ENCODE peak calls at places on chromosomes 2 and 18, in seven cellular contexts. T is foreskin keratinocyte, Q is fibroblast of the conjunctiva, O is GM12865, N is NCI-H1105, C is AG08395, K is fibroblast of gingiva. I is an unnamed sample.

GRCh38 chr18:62536005-62536404 is 13.2 kb downstream of the ZCCHC2 start:
- DNase-seq in T (no peak), N (no peak), Q (no peak), O (no peak), C (no peak), K (no peak), I (no peak)

GRCh38 chr18:30376515-30376914 is 666.0 kb downstream of the DSC3 start:
- DNase-seq in Q (no peak), C (no peak), O (peak; percentile 2), N (no peak), T (no peak), K (no peak), I (no peak)

GRCh38 chr2:234245945-234246344 is 195.4 kb downstream of the SPP2 start:
- DNase-seq in Q (peak; percentile 71), T (peak; percentile 94), N (no peak), K (peak; percentile 59), C (peak; percentile 69), O (no peak), I (peak; percentile 82)

GRCh38 chr2:196372811-196373664 is 201.7 kb upstream of the STK17B start:
- DNase-seq in O (no peak), C (no peak), Q (no peak), N (no peak), K (no peak), T (no peak), I (peak; percentile 39)

GRCh38 chr18:75203456-75204261 is 5.3 kb downstream of the PTGR3 start:
- DNase-seq in K (peak; percentile 67), N (no peak), C (peak; percentile 45), T (no peak), Q (no peak), O (no peak), I (peak; percentile 59)

GRCh38 chr2:2142350-2142749 is 188.7 kb downstream of the MYT1L start:
- DNase-seq in O (no peak), N (no peak), Q (no peak), T (no peak), C (no peak), K (no peak), I (no peak)

GRCh38 chr2:85247591-85247990 is 80.2 kb downstream of the TGOLN2 start:
- DNase-seq in C (no peak), O (no peak), K (no peak), Q (no peak), T (no peak), N (no peak), I (no peak)

GRCh38 chr2:15940661-15941482 is 522 bp downstream of the MYCN start:
- DNase-seq in C (no peak), Q (no peak), N (no peak), T (peak; percentile 18), K (no peak), O (no peak), I (no peak)

GRCh38 chr2:4219121-4219520 is 515.7 kb downstream of the DCDC2C start:
- DNase-seq in Q (no peak), N (no peak), T (no peak), O (no peak), K (no peak), C (no peak), I (no peak)

GRCh38 chr2:72931280-72931910 is 14.1 kb downstream of the EMX1 start:
- DNase-seq in K (no peak), C (peak; percentile 54), N (no peak), Q (no peak), O (no peak), T (peak; percentile 60), I (no peak)

GRCh38 chr2:133642831-133643230 is 74.6 kb upstream of the NCKAP5 start:
- DNase-seq in Q (no peak), N (no peak), T (no peak), O (no peak), C (peak; percentile 34), K (no peak), I (peak; percentile 74)

GRCh38 chr2:114192362-114192761 is 250.1 kb upstream of the DPP10 start:
- DNase-seq in K (no peak), C (no peak), Q (no peak), O (no peak), T (peak; percentile 9), N (no peak), I (no peak)

GRCh38 chr18:8084160-8084559 is 517.0 kb downstream of the PTPRM start:
- DNase-seq in T (peak; percentile 52), O (peak; percentile 10), C (peak; percentile 64), N (no peak), Q (peak; percentile 26), K (peak; percentile 25), I (peak; percentile 26)

GRCh38 chr18:58541789-58542425 is 87.0 kb downstream of the ALPK2 start:
- DNase-seq in C (peak; percentile 95), T (peak; percentile 99), Q (peak; percentile 54), O (peak; percentile 93), K (peak; percentile 64), N (no peak), I (peak; percentile 85)

GRCh38 chr2:17195016-17195415 is 323.2 kb downstream of the RAD51AP2 start:
- DNase-seq in K (no peak), O (no peak), T (no peak), C (no peak), Q (no peak), N (no peak), I (no peak)